ENCODE peak calls at places on chromosomes 11 and 22, in eight cellular contexts. S is KG1, M is substantia nigra, P is neuronal stem cell, R is A549, C is lower leg skin, O is LHCN-M2, D is H54. L is an unnamed sample.

GRCh38 chr11:116791002-116791812 is 472 bp downstream of the APOA5 start:
- DNase-seq in S (peak), M (peak), P (peak), R (peak), C (peak), O (peak), D (peak), L (peak)

GRCh38 chr11:128544625-128545024 is 42.7 kb downstream of the ETS1 start:
- DNase-seq in S (no peak), M (no peak), P (no peak), R (no peak), C (no peak), O (peak), D (no peak), L (no peak)

GRCh38 chr11:86459682-86460460 is 85.2 kb downstream of the CCDC81 start:
- DNase-seq in S (no peak), M (no peak), P (no peak), R (peak), C (no peak), O (peak), D (peak), L (no peak)

GRCh38 chr11:131696584-131697120 is 326.2 kb downstream of the NTM start:
- DNase-seq in S (no peak), M (no peak), P (no peak), R (no peak), C (no peak), O (no peak), D (no peak), L (no peak)

GRCh38 chr11:68189082-68189481 is 24.0 kb downstream of the KMT5B start:
- DNase-seq in S (no peak), M (no peak), P (no peak), R (no peak), C (no peak), O (no peak), D (no peak), L (no peak)

GRCh38 chr11:10301656-10302293 is 3.1 kb upstream of the ADM start:
- DNase-seq in S (no peak), M (no peak), P (no peak), R (no peak), C (no peak), O (peak), D (no peak), L (no peak)

GRCh38 chr11:112837162-112837826 is 123.9 kb upstream of the NCAM1 start:
- DNase-seq in S (no peak), M (peak), P (no peak), R (no peak), C (no peak), O (peak), D (no peak), L (no peak)

GRCh38 chr11:106121570-106122320 is 44.3 kb downstream of the AASDHPPT start:
- DNase-seq in S (no peak), M (no peak), P (no peak), R (peak), C (no peak), O (no peak), D (no peak), L (no peak)

GRCh38 chr22:19182472-19183157 is 4.1 kb upstream of the SLC25A1 start:
- DNase-seq in S (no peak), M (no peak), P (no peak), R (no peak), C (no peak), O (no peak), D (no peak), L (no peak)

L was measured in iPS DF 6.9.